ENCODE peak calls at places on chromosomes 3 and 15, in four cellular contexts. One of them, this sample, is unnamed.

GRCh38 chr15:97991972-97992541 is 31.6 kb downstream of the ARRDC4 start:
- DNase-seq in HCT116: no peak
- DNase-seq in K562: no peak
- DNase-seq in H1: no peak
- DNase-seq in this sample: no peak

GRCh38 chr3:111325160-111325707 is 216.8 kb upstream of the CD96 start:
- DNase-seq in K562: no peak
- DNase-seq in HCT116: no peak
- DNase-seq in H1: no peak
- DNase-seq in this sample: no peak

GRCh38 chr3:89155811-89156210 is 48.4 kb downstream of the EPHA3 start:
- DNase-seq in HCT116: no peak
- DNase-seq in H1: no peak
- DNase-seq in K562: no peak
- DNase-seq in this sample: no peak

GRCh38 chr3:55162031-55162784 is 234.3 kb upstream of the LRTM1 start:
- DNase-seq in K562: no peak
- DNase-seq in H1: no peak
- DNase-seq in HCT116: no peak
- DNase-seq in this sample: no peak

GRCh38 chr3:32842987-32843386 is 25.2 kb downstream of the TRIM71 start:
- DNase-seq in H1: no peak
- DNase-seq in K562: no peak
- DNase-seq in HCT116: no peak
- DNase-seq in this sample: no peak

GRCh38 chr3:132854856-132855535 is 132.8 kb upstream of the NPHP3 start:
- DNase-seq in K562: no peak
- DNase-seq in H1: no peak
- DNase-seq in HCT116: no peak
- DNase-seq in this sample: no peak

GRCh38 chr3:17233398-17233800 is 348.6 kb downstream of the PLCL2 start:
- DNase-seq in HCT116: peak
- DNase-seq in K562: peak
- DNase-seq in H1: no peak
- DNase-seq in this sample: peak

GRCh38 chr3:123328851-123329635 is 119.8 kb downstream of the ADCY5 start:
- DNase-seq in H1: peak
- DNase-seq in HCT116: peak
- DNase-seq in K562: peak
- DNase-seq in this sample: peak

GRCh38 chr3:12393894-12394293 is 90.4 kb upstream of the TSEN2 start:
- DNase-seq in H1: no peak
- DNase-seq in K562: no peak
- DNase-seq in HCT116: peak
- DNase-seq in this sample: no peak

GRCh38 chr15:98648654-98649537 is 557 bp downstream of the IGF1R start:
- DNase-seq in H1: no peak
- DNase-seq in HCT116: no peak
- DNase-seq in K562: peak
- DNase-seq in this sample: peak

GRCh38 chr3:110791971-110792370 is 279.6 kb upstream of the NECTIN3 start:
- DNase-seq in HCT116: no peak
- DNase-seq in H1: no peak
- DNase-seq in K562: no peak
- DNase-seq in this sample: no peak

GRCh38 chr3:37730825-37731224 is 130.9 kb upstream of the CTDSPL start:
- DNase-seq in HCT116: no peak
- DNase-seq in H1: no peak
- DNase-seq in K562: no peak
- DNase-seq in this sample: no peak

GRCh38 chr3:181454451-181455027 is 257.2 kb upstream of the SOX2 start:
- DNase-seq in K562: no peak
- DNase-seq in H1: no peak
- DNase-seq in HCT116: no peak
- DNase-seq in this sample: no peak

GRCh38 chr3:156551746-156552145 is 3.2 kb downstream of the SSR3 start:
- DNase-seq in H1: no peak
- DNase-seq in K562: no peak
- DNase-seq in HCT116: no peak
- DNase-seq in this sample: no peak
- TF ChIP-seq JUND in H1: no peak
- TF ChIP-seq JUND in K562: no peak
- TF ChIP-seq JUND in HCT116: no peak
- TF ChIP-seq JUND in this sample: no peak

GRCh38 chr15:92629975-92630626 is 25.5 kb downstream of the FAM174B start:
- DNase-seq in HCT116: no peak
- DNase-seq in H1: no peak
- DNase-seq in K562: no peak
- DNase-seq in this sample: no peak
- TF ChIP-seq JUND in HCT116: no peak
- TF ChIP-seq JUND in H1: no peak
- TF ChIP-seq JUND in K562: no peak
- TF ChIP-seq JUND in this sample: no peak

GRCh38 chr3:196486263-196486662 is 17.3 kb downstream of the RNF168 start:
- DNase-seq in K562: no peak
- DNase-seq in HCT116: no peak
- DNase-seq in H1: no peak
- DNase-seq in this sample: no peak
- TF ChIP-seq JUND in K562: no peak
- TF ChIP-seq JUND in HCT116: no peak
- TF ChIP-seq JUND in H1: no peak
- TF ChIP-seq JUND in this sample: no peak

GRCh38 chr3:129621626-129622417 is 15.3 kb upstream of the PLXND1 start:
- DNase-seq in H1: peak
- DNase-seq in K562: no peak
- DNase-seq in HCT116: no peak
- DNase-seq in this sample: no peak
- TF ChIP-seq JUND in H1: no peak
- TF ChIP-seq JUND in K562: no peak
- TF ChIP-seq JUND in HCT116: no peak
- TF ChIP-seq JUND in this sample: no peak